ENCODE peak calls at places on chromosomes 7 and 10, in four cellular contexts. I, A, N and G are unnamed samples.

GRCh38 chr10:120823251-120823650 is 27.9 kb upstream of the WDR11 start:
- DNase-seq in I (no peak), A (no peak), N (peak), G (no peak)

GRCh38 chr7:155913311-155913710 is 101.0 kb upstream of the SHH start:
- DNase-seq in I (no peak), A (no peak), N (no peak), G (no peak)

GRCh38 chr10:122499491-122499941 is 38.2 kb downstream of the HTRA1 start:
- DNase-seq in I (peak), A (no peak), N (no peak), G (peak)

GRCh38 chr10:87618470-87619423 is 40.9 kb upstream of the PAPSS2 start:
- DNase-seq in I (no peak), A (peak), N (no peak), G (no peak)

GRCh38 chr10:110337906-110338305 is 33.2 kb upstream of the SMNDC1 start:
- DNase-seq in I (no peak), A (no peak), N (peak), G (peak)

GRCh38 chr10:78981970-78982281 is 86.8 kb upstream of the ZMIZ1 start:
- DNase-seq in I (peak), A (no peak), N (no peak), G (no peak)

GRCh38 chr10:65313406-65313805 is 1612.4 kb upstream of the LRRTM3 start:
- DNase-seq in I (no peak), A (no peak), N (peak), G (no peak)

GRCh38 chr7:157515342-157516041 is 178.7 kb downstream of the DNAJB6 start:
- DNase-seq in I (no peak), A (no peak), N (no peak), G (no peak)

GRCh38 chr7:142557971-142558582 is 191.2 kb upstream of the PRSS1 start:
- DNase-seq in I (no peak), A (no peak), N (no peak), G (no peak)

GRCh38 chr7:150446288-150446938 is 4.0 kb upstream of the GIMAP8 start:
- DNase-seq in I (no peak), A (no peak), N (peak), G (no peak)

GRCh38 chr10:43376828-43377227 is 5.4 kb downstream of the FXYD4 start:
- DNase-seq in I (no peak), A (no peak), N (no peak), G (no peak)

GRCh38 chr7:103751476-103751875 is 238.0 kb downstream of the RELN start:
- DNase-seq in I (no peak), A (no peak), N (no peak), G (no peak)

GRCh38 chr7:91424372-91424771 is 160.1 kb downstream of the FZD1 start:
- DNase-seq in I (no peak), A (no peak), N (no peak), G (no peak)

GRCh38 chr10:102985811-102986210 is 67.7 kb downstream of the CNNM2 start:
- DNase-seq in I (no peak), A (no peak), N (no peak), G (no peak)

GRCh38 chr7:91846436-91846835 is 34.1 kb downstream of the MTERF1 start:
- DNase-seq in I (no peak), A (no peak), N (peak), G (no peak)

DNA sequence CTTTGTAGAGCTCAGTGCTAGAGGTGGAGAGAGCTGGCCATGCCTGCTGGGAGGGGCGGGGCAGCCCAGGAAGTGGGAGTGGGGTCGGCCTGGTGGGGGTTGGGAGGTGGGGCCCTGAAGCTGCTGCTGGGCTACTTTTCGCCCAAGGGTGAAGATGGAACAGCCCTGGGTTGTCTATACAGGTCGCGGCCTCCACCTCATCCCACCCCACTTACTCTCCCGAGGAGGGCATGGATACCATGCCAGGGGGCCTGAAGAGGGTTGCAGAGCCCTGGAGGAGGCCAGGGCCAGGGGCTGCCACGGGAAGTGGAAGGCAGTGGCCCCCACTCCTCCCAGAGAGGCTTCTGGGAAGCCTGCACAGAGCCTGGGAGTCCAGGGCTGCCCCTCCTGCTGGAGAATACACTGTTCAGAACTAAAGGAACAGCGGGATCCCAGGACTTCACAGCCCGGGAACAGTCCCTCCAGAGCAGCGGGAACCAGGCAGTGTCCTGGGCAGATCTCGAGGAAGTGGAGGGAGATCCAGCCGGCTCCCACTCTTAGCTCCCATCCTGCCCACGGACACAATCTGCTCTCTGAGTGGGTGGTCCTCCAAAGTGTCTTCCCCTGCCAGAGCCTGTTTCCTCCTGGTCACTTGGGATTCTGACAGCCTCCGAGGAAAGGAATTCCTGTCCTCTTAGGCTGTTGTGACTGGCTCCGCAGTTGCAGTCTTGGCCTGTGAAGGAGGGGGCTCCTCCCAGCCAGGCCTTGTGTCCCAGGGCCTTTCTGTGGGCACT is 23.5 kb downstream of the MAT1A start:
- DNase-seq in I (no peak), A (no peak), N (no peak), G (no peak)
- H3K27ac ChIP-seq in I (no peak), A (no peak), N (no peak), G (no peak)

DNA sequence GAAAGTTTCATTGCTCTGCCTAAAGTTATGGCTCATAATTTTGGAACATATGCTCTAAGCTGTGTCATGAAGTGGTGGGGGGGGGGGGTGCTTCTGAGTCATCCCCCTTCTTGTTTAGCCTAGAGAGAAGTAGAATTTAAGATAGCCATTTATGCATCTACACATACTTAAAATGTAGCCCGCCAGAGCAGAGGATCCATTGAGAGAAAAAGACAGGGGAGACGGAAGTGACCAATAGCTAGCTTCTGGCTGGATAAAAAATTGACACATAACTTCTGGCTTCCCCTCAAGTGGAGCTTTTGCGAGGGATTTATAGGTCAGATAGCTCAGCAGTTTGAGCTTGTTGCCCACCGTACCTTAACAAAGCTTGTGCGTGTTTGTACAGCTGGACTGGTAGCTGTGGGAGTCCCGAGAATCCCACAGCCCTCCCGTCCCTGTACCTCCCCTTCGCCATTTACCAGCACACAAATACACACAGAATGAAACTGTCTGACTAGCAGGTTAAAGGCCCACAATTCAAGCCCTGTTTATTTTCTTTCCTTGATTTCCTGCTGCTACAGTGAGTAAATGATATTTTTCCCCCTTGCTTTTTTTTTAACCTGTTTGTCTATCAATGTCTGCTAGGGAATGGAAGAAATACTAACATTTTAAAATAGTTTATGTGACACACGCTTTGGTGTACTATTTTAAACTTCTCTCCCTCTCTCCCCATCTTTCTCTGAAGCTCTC is 232.6 kb upstream of the FERD3L start:
- DNase-seq in I (no peak), A (no peak), N (peak), G (no peak)
- H3K27ac ChIP-seq in I (no peak), A (no peak), N (peak), G (no peak)

DNA sequence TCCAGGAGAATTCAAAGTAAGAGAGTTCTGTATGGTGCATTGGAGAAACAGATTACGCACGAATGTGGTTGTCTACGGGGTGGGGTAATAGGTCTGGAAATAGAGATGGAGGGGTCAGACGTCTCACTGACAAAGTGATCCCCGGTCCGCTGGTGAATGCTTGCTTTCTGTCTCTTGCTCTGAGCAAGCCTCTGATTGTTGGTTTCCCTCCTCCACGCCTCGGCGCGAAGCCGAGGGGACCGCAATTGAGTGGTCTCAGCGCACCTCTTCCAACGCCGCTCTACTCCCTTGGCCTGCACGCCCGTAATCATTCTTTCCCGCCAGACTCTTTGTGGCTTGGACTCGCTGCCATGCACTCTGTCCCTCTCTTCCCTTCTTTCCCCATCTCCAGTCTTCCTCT is 46.5 kb upstream of the PFKP start:
- DNase-seq in I (no peak), A (no peak), N (no peak), G (no peak)
- H3K27ac ChIP-seq in I (no peak), A (no peak), N (no peak), G (no peak)

DNA sequence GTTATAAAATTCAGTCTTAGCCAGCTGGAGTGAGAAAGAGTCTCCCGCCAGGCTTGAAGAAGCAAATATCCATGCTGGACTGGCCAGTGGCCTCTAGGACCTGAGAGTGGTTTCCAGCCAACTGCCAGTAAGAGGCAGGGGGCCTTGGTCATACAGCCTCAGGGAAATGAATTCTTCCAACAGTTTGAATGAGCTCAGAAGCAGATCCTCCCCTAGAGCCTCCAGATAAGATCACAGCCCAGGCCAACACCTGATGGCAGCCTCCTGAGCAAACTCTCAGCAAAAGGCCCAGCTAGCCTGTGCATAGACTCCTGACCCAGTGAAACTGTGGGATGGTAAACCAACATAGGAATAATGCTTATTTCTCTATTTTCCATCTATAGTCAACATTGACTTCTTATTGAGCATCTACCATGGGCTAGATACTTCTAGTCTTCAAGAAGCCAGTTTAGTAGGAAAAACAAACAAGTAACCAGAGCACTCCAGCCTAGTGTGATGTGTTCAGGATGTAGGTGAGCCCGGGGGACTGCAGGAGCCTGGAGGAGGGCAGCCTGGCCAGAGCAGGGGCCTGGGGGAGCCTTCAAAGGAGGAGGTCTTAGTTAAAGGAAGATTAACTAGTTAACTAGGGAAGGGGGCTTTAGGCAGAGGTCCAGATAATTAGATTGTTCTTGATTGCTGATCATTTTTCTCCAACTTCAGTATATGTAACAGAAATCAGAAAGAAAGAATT is 115.4 kb upstream of the ADO start:
- DNase-seq in I (no peak), A (no peak), N (no peak), G (no peak)
- H3K27ac ChIP-seq in I (no peak), A (no peak), N (no peak), G (no peak)

GRCh38 chr7:21041666-21042065 is 255.0 kb upstream of the SP8 start:
- DNase-seq in I (no peak), A (no peak), N (no peak), G (no peak)
- H3K27ac ChIP-seq in I (no peak), A (no peak), N (no peak), G (no peak)